ENCODE peak calls at places on chromosomes 12 and 14, in five cellular contexts. X is endothelial cell of umbilical vein, I is T-helper 9 cell, K is AML-193, V is heart left ventricle. C is an unnamed sample.

GRCh38 chr12:45994736-45995135 is 4.4 kb upstream of the SCAF11 start:
- DNase-seq in I (no peak), X (no peak), K (no peak), V (no peak), C (no peak)

GRCh38 chr14:73757381-73757780 is 43.2 kb upstream of the PNMA1 start:
- DNase-seq in X (no peak), V (no peak), K (no peak), I (no peak), C (no peak)

GRCh38 chr14:23193432-23193831 is 10.0 kb upstream of the SLC7A8 start:
- DNase-seq in V (no peak), I (no peak), X (no peak), K (no peak), C (no peak)

GRCh38 chr12:89918172-89918880 is 209.7 kb upstream of the ATP2B1 start:
- DNase-seq in X (no peak), I (no peak), K (no peak), V (no peak), C (no peak)

GRCh38 chr12:80936642-80937390 is 918 bp downstream of the LIN7A start:
- DNase-seq in I (no peak), X (peak), V (peak), K (no peak), C (peak)

GRCh38 chr12:104054681-104055346 is 4.8 kb upstream of the GLT8D2 start:
- DNase-seq in X (no peak), I (no peak), K (no peak), V (no peak), C (no peak)

GRCh38 chr12:105083551-105084105 is 630 bp downstream of the ALDH1L2 start:
- DNase-seq in X (peak), I (no peak), K (no peak), V (peak), C (peak)

GRCh38 chr14:53151523-53151866 is 1.6 kb downstream of the DDHD1 start:
- DNase-seq in X (no peak), V (no peak), K (no peak), I (no peak), C (no peak)

GRCh38 chr12:122140467-122141257 is 33.4 kb downstream of the IL31 start:
- DNase-seq in X (no peak), V (no peak), I (no peak), K (no peak), C (no peak)